ENCODE peak calls at places on chromosomes 13 and 19, in nine cellular contexts. S is astrocyte of the spinal cord; D is choroid plexus epithelial cell; V is PC-9; P is bronchial epithelial cell; X is naive thymus-derived CD4-positive, alpha-beta T cell; B is CD8-positive, alpha-beta memory T cell; E is skeletal muscle cell; J is transverse colon. C is an unnamed sample.
A peak's percentile ranks its signal among the peaks of the same experiment; 100 is the strongest.

GRCh38 chr19:2735374-2735773 is 4.4 kb downstream of the SLC39A3 start:
- DNase-seq in D (no peak), B (no peak), S (no peak), E (no peak), X (no peak), V (no peak), P (no peak), J (no peak), C (no peak)

GRCh38 chr13:90738881-90739280 is 608.6 kb upstream of the MIR17HG start:
- DNase-seq in V (no peak), P (no peak), X (no peak), J (no peak), B (no peak), E (no peak), S (no peak), D (no peak), C (peak; percentile 65)

GRCh38 chr13:109785892-109786450 is 412 bp downstream of the IRS2 start:
- DNase-seq in B (peak; percentile 12), J (no peak), X (no peak), V (peak; percentile 19), P (no peak), D (no peak), S (no peak), E (no peak), C (no peak)

GRCh38 chr19:6736169-6736916 is 1.0 kb downstream of the GPR108 start:
- DNase-seq in P (peak; percentile 85), D (peak; percentile 96), B (peak; percentile 60), X (peak; percentile 50), V (peak; percentile 72), S (peak; percentile 88), E (peak; percentile 74), J (peak; percentile 84), C (peak; percentile 86)

GRCh38 chr13:66623129-66623528 is 607.0 kb downstream of the PCDH9 start:
- DNase-seq in E (no peak), D (no peak), S (no peak), B (no peak), J (no peak), X (no peak), V (no peak), P (no peak), C (no peak)

GRCh38 chr13:30576528-30576927 is 41.2 kb upstream of the USPL1 start:
- DNase-seq in J (peak; percentile 11), D (peak; percentile 72), E (peak; percentile 31), V (peak; percentile 41), B (peak; percentile 29), P (peak; percentile 31), X (peak; percentile 11), S (peak; percentile 41), C (no peak)

GRCh38 chr13:51832471-51833152 is 12.4 kb downstream of the TMEM272 start:
- DNase-seq in D (peak; percentile 54), S (no peak), E (no peak), V (peak; percentile 7), J (peak; percentile 26), B (peak; percentile 26), X (no peak), P (no peak), C (peak; percentile 35)

GRCh38 chr19:53394522-53394973 is 401 bp upstream of the ZNF765 start:
- DNase-seq in X (no peak), E (no peak), V (no peak), J (peak; percentile 28), P (no peak), D (no peak), S (no peak), B (no peak), C (peak; percentile 58)

GRCh38 chr13:99730403-99730802 is 229.1 kb downstream of the TM9SF2 start:
- DNase-seq in B (no peak), D (no peak), J (no peak), X (no peak), E (no peak), P (no peak), V (no peak), S (no peak), C (no peak)

GRCh38 chr19:2271516-2272103 is 10.4 kb downstream of the PEAK3 start:
- DNase-seq in D (peak; percentile 58), E (no peak), J (peak; percentile 37), P (peak; percentile 46), B (no peak), X (no peak), S (peak; percentile 55), V (no peak), C (peak; percentile 82)

GRCh38 chr19:33771308-33772101 is 25.2 kb upstream of the KCTD15 start:
- DNase-seq in X (peak; percentile 55), J (peak; percentile 73), E (no peak), P (peak; percentile 24), S (peak; percentile 49), D (peak; percentile 74), V (peak; percentile 72), B (peak; percentile 49), C (peak; percentile 48)

GRCh38 chr13:110334841-110335490 is 27.9 kb downstream of the COL4A2 start:
- DNase-seq in P (no peak), X (no peak), S (peak; percentile 92), E (no peak), B (no peak), J (no peak), D (peak; percentile 92), V (no peak), C (no peak)

GRCh38 chr19:51361228-51361627 is 5.0 kb downstream of the ETFB start:
- DNase-seq in B (no peak), S (no peak), D (no peak), P (no peak), E (no peak), J (no peak), V (no peak), X (no peak), C (no peak)

GRCh38 chr19:3409346-3410064 is 43.1 kb downstream of the NFIC start:
- DNase-seq in X (no peak), E (no peak), J (peak; percentile 60), V (no peak), D (no peak), S (no peak), B (no peak), P (no peak), C (peak; percentile 21)

GRCh38 chr19:41708481-41708880 is at the start of gene CEACAM5:
- DNase-seq in D (no peak), S (no peak), J (peak; percentile 91), P (no peak), V (no peak), X (no peak), E (no peak), B (no peak), C (no peak)

GRCh38 chr13:106453101-106453500 is 82.4 kb downstream of the EFNB2 start:
- DNase-seq in D (no peak), B (no peak), S (no peak), V (no peak), P (no peak), X (no peak), E (no peak), J (no peak), C (no peak)

GRCh38 chr19:16024266-16025107 is 51.8 kb upstream of the TPM4 start:
- DNase-seq in S (no peak), J (no peak), V (no peak), B (no peak), X (no peak), E (no peak), D (no peak), P (no peak), C (no peak)

GRCh38 chr19:16022251-16022650 is 54.0 kb upstream of the TPM4 start:
- DNase-seq in P (no peak), X (no peak), B (no peak), D (no peak), V (no peak), E (no peak), S (no peak), J (no peak), C (no peak)

GRCh38 chr19:16022681-16023557 is 53.4 kb upstream of the TPM4 start:
- DNase-seq in E (no peak), S (no peak), D (no peak), X (no peak), P (no peak), J (no peak), V (no peak), B (no peak), C (no peak)

GRCh38 chr19:16021796-16022195 is 54.5 kb upstream of the TPM4 start:
- DNase-seq in S (no peak), X (no peak), D (no peak), B (no peak), P (no peak), V (no peak), J (no peak), E (no peak), C (no peak)

DNA sequence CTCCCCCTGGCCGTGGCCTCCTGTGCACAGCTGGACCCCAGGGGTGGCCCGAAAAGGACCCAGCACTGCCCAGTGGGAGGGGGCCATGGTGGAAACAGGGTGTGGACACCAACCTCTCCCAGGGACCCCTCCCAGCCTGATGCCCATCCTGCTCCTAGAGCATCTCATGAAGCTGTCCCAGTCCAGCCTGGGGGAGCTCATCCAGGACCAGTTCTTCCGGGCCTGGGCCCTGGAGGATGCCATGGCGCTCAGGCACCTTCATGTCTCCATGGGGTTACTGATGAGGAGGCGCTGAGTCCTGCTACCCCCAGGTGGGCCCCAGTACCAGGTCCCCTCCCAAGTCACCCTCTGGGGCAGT is 52.8 kb upstream of the TPM4 start:
- DNase-seq in X (no peak), D (no peak), J (no peak), P (no peak), V (no peak), S (no peak), B (no peak), E (no peak), C (no peak)
- H3K4me3 ChIP-seq in X (no peak overlapping the region), D (no peak overlapping the region), J (no peak overlapping the region), P (no peak overlapping the region), V (no peak overlapping the region), S (no peak overlapping the region), B (no peak overlapping the region), E (no peak overlapping the region), C (no peak overlapping the region)

GRCh38 chr13:44374348-44374712 is 706 bp downstream of the SERP2 start:
- DNase-seq in V (no peak), P (no peak), X (no peak), B (no peak), D (no peak), J (no peak), S (no peak), E (no peak), C (no peak)
- H3K4me3 ChIP-seq in V (no peak overlapping the region), P (peak overlapping the region; percentile 41), X (no peak overlapping the region), B (no peak overlapping the region), D (peak overlapping the region; percentile 67), J (no peak overlapping the region), S (peak overlapping the region; percentile 37), E (peak overlapping the region; percentile 52), C (peak overlapping the region; percentile 65)

DNA sequence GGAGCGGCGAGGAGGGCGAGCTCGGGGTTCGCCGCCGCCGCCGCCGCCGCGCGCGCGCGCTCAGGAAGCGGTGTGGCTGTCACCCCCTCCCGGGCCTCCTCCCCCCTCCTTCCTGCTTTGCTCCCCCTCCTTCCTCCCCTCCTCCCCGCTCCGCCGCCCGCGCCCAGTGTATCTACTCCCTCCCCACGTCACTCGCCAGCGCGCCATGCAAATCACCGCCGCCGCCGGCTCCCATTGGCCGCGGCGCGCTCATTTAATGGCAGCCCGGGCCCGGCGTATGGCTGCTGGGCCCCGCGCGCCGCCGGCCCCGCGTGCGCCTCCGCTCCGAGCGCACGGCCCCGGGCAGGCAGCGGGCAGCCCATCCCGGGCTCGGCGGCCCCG is 335 bp upstream of the SOX1 start:
- DNase-seq in V (no peak), B (no peak), S (peak; percentile 58), X (peak; percentile 40), D (no peak), E (peak; percentile 3), J (peak; percentile 45), P (no peak), C (peak; percentile 2)
- H3K4me3 ChIP-seq in V (no peak overlapping the region), B (no peak overlapping the region), S (no peak overlapping the region), X (no peak overlapping the region), D (no peak overlapping the region), E (peak overlapping the region; percentile 32), J (no peak overlapping the region), P (no peak overlapping the region), C (no peak overlapping the region)

GRCh38 chr19:802888-803561 is 5.8 kb downstream of the PTBP1 start:
- DNase-seq in P (no peak), D (no peak), E (no peak), V (no peak), B (no peak), S (no peak), J (no peak), X (no peak), C (no peak)
- H3K4me3 ChIP-seq in P (no peak overlapping the region), D (no peak overlapping the region), E (peak overlapping the region; percentile 27), V (no peak overlapping the region), B (no peak overlapping the region), S (no peak overlapping the region), J (no peak overlapping the region), X (no peak overlapping the region), C (no peak overlapping the region)

C was measured in AG10803.